ENCODE peak calls at places on chromosomes 3 and 15, in eight cellular contexts. P is left ventricle myocardium inferior, Q is brain microvascular endothelial cell, S is upper lobe of left lung, U is small intestine, Y is NT2/D1, M is ovary, O is cardiac muscle cell. I is an unnamed sample. For H3K27me3 and H3K36me3, the result is how much of the 10 kb centered on the place peaks cover.

GRCh38 chr15:92315144-92315543 is 78.5 kb upstream of the ST8SIA2 start:
- DNase-seq in Q (no peak), O (no peak), U (no peak), S (no peak), M (no peak), Y (no peak), P (no peak), I (no peak)

GRCh38 chr3:160379628-160380214 is 19.3 kb downstream of the IFT80 start:
- DNase-seq in Y (peak), Q (no peak), P (no peak), O (no peak), M (no peak), U (no peak), S (no peak), I (no peak)

GRCh38 chr3:127351775-127352350 is 64.0 kb upstream of the PRR20G start:
- DNase-seq in Q (no peak), U (no peak), S (peak), P (no peak), M (no peak), O (no peak), Y (no peak), I (peak)

GRCh38 chr3:104596551-104596950 is 770.2 kb upstream of the ALCAM start:
- DNase-seq in Y (peak), U (peak), P (no peak), O (peak), M (no peak), Q (peak), S (no peak), I (peak)

GRCh38 chr3:3191675-3192480 is 12.4 kb upstream of the CRBN start:
- DNase-seq in M (no peak), U (peak), S (no peak), O (peak), Y (no peak), P (no peak), Q (peak), I (no peak)

GRCh38 chr3:186241910-186242821 is 119.9 kb downstream of the DGKG start:
- DNase-seq in Q (peak), M (peak), S (peak), P (peak), O (peak), U (peak), Y (peak), I (peak)

GRCh38 chr3:117633207-117633606 is 923.6 kb downstream of the TUSC7 start:
- DNase-seq in U (peak), M (no peak), O (no peak), Q (no peak), P (no peak), S (no peak), Y (no peak), I (no peak)

GRCh38 chr3:73473578-73474448 is 150.9 kb downstream of the PDZRN3 start:
- DNase-seq in P (no peak), U (peak), S (no peak), Y (no peak), O (no peak), M (no peak), Q (no peak), I (no peak)

GRCh38 chr3:7999363-7999762 is 502.3 kb upstream of the LMCD1 start:
- DNase-seq in P (no peak), U (no peak), O (no peak), Y (peak), S (no peak), M (no peak), Q (no peak), I (peak)

GRCh38 chr15:29731865-29732264 is 90.4 kb downstream of the TJP1 start:
- DNase-seq in O (no peak), Y (no peak), S (no peak), Q (no peak), U (no peak), P (no peak), M (no peak), I (no peak)

GRCh38 chr3:113210608-113211369 is 568 bp upstream of the BOC start:
- DNase-seq in U (no peak), Q (no peak), Y (no peak), O (peak), P (no peak), M (peak), S (no peak), I (peak)

GRCh38 chr3:158768361-158768787 is 33.5 kb upstream of the MFSD1 start:
- DNase-seq in O (peak), M (peak), S (no peak), U (peak), P (peak), Q (peak), Y (no peak), I (peak)

GRCh38 chr15:40277472-40277871 is 5.4 kb downstream of the ANKRD63 start:
- DNase-seq in Q (no peak), U (no peak), P (no peak), O (no peak), Y (no peak), M (no peak), S (no peak), I (no peak)

GRCh38 chr15:78242128-78242527 is 7.8 kb upstream of the ACSBG1 start:
- DNase-seq in M (no peak), Y (no peak), O (peak), Q (no peak), P (no peak), U (peak), S (no peak), I (peak)

GRCh38 chr15:94000603-94001002 is 230.8 kb upstream of the MCTP2 start:
- DNase-seq in S (no peak), Y (no peak), M (no peak), O (no peak), Q (no peak), P (no peak), U (no peak), I (no peak)

GRCh38 chr15:49737138-49737537 is 116.3 kb downstream of the DTWD1 start:
- DNase-seq in Y (no peak), P (no peak), M (no peak), S (no peak), O (no peak), Q (no peak), U (no peak), I (no peak)

GRCh38 chr3:50202353-50203112 is 2.5 kb upstream of the SLC38A3 start:
- DNase-seq in P (no peak), Y (no peak), O (no peak), M (no peak), Q (no peak), S (peak), U (no peak), I (no peak)

GRCh38 chr15:60829416-60829815 is 350.5 kb upstream of the ICE2 start:
- DNase-seq in Y (no peak), O (no peak), U (no peak), S (no peak), P (no peak), Q (no peak), M (no peak), I (no peak)

GRCh38 chr3:37992271-37993066 is 1.9 kb downstream of the VILL start:
- DNase-seq in Q (no peak), U (peak), Y (no peak), M (peak), P (no peak), O (no peak), S (no peak), I (peak)

GRCh38 chr15:63374686-63375520 is 6.7 kb downstream of the CA12 start:
- DNase-seq in Y (no peak), P (peak), M (no peak), O (peak), Q (peak), S (no peak), U (no peak), I (peak)

GRCh38 chr3:5331567-5332269 is 144.2 kb downstream of the EDEM1 start:
- DNase-seq in S (no peak), Y (no peak), O (no peak), Q (no peak), U (no peak), P (no peak), M (no peak), I (no peak)

GRCh38 chr3:134376385-134376765 is 2.1 kb upstream of the AMOTL2 start:
- DNase-seq in S (no peak), M (no peak), Q (no peak), Y (no peak), U (no peak), O (no peak), P (no peak), I (no peak)

GRCh38 chr3:151431940-151432339 is 28.9 kb downstream of the IGSF10 start:
- DNase-seq in O (peak), U (no peak), Q (peak), Y (no peak), M (no peak), S (no peak), P (no peak), I (no peak)

GRCh38 chr3:19436746-19437145 is 288.4 kb downstream of the KCNH8 start:
- DNase-seq in P (no peak), U (no peak), Q (no peak), Y (no peak), O (no peak), M (no peak), S (no peak), I (no peak)

GRCh38 chr15:29778382-29778781 is 43.9 kb downstream of the TJP1 start:
- DNase-seq in M (no peak), O (no peak), P (no peak), U (no peak), Q (no peak), Y (no peak), S (no peak), I (no peak)

GRCh38 chr3:108394563-108394962 is 98.2 kb downstream of the HHLA2 start:
- DNase-seq in Y (no peak), Q (no peak), O (no peak), P (no peak), S (no peak), M (no peak), U (no peak), I (no peak)

GRCh38 chr3:185649414-185649813 is 63.3 kb downstream of the SENP2 start:
- DNase-seq in U (no peak), S (peak), O (peak), Y (no peak), P (no peak), Q (peak), M (no peak), I (no peak)

GRCh38 chr3:107928084-107928445 is 162.8 kb downstream of the CD47 start:
- DNase-seq in S (no peak), U (peak), Y (no peak), Q (peak), O (peak), P (no peak), M (no peak), I (no peak)

GRCh38 chr3:99499235-99499798 is 139.1 kb upstream of the COL8A1 start:
- DNase-seq in M (peak), P (no peak), O (peak), S (no peak), Y (peak), Q (peak), U (peak), I (peak)

GRCh38 chr3:127043041-127043641 is 60.2 kb downstream of the PLXNA1 start:
- DNase-seq in Q (no peak), U (no peak), S (peak), Y (no peak), P (no peak), O (no peak), M (peak), I (peak)

GRCh38 chr15:52441846-52442245 is 86.8 kb downstream of the MYO5A start:
- DNase-seq in P (no peak), S (no peak), M (no peak), U (no peak), O (no peak), Q (no peak), Y (no peak), I (no peak)

GRCh38 chr3:109336272-109336957 is 931 bp downstream of the DPPA4 start:
- DNase-seq in O (peak), U (no peak), Q (peak), M (no peak), Y (no peak), S (peak), P (no peak), I (no peak)

GRCh38 chr3:67875858-67876257 is 221.4 kb upstream of the SUCLG2 start:
- DNase-seq in S (no peak), Y (no peak), U (no peak), O (no peak), Q (no peak), M (no peak), P (no peak), I (no peak)

GRCh38 chr15:29857196-29857595 is 34.9 kb upstream of the TJP1 start:
- DNase-seq in M (no peak), P (no peak), U (no peak), Q (no peak), O (no peak), S (no peak), Y (no peak), I (no peak)

GRCh38 chr3:131072099-131072559 is 45.5 kb downstream of the NEK11 start:
- DNase-seq in Y (no peak), P (no peak), O (peak), U (no peak), S (no peak), M (no peak), Q (peak), I (no peak)

GRCh38 chr15:35674873-35675781 is 129.2 kb upstream of the DPH6 start:
- DNase-seq in O (peak), Q (peak), S (no peak), M (no peak), Y (no peak), U (no peak), P (no peak), I (no peak)

GRCh38 chr3:128994173-128994512 is 267 bp upstream of the CFAP92 start:
- DNase-seq in S (no peak), M (no peak), Q (no peak), U (no peak), Y (no peak), P (no peak), O (no peak), I (no peak)

GRCh38 chr3:195081242-195081963 is 189.6 kb downstream of the XXYLT1 start:
- DNase-seq in Y (no peak), M (no peak), O (peak), S (no peak), P (peak), U (no peak), Q (peak), I (no peak)

GRCh38 chr3:193808317-193808716 is 215.3 kb downstream of the OPA1 start:
- DNase-seq in O (no peak), S (no peak), Q (no peak), M (no peak), Y (no peak), P (no peak), U (no peak), I (no peak)
- H3K27me3 ChIP-seq in O (under half), S (under half), Q (half or more), M (under half), Y (under half), P (under half), U (under half), I (under half)

DNA sequence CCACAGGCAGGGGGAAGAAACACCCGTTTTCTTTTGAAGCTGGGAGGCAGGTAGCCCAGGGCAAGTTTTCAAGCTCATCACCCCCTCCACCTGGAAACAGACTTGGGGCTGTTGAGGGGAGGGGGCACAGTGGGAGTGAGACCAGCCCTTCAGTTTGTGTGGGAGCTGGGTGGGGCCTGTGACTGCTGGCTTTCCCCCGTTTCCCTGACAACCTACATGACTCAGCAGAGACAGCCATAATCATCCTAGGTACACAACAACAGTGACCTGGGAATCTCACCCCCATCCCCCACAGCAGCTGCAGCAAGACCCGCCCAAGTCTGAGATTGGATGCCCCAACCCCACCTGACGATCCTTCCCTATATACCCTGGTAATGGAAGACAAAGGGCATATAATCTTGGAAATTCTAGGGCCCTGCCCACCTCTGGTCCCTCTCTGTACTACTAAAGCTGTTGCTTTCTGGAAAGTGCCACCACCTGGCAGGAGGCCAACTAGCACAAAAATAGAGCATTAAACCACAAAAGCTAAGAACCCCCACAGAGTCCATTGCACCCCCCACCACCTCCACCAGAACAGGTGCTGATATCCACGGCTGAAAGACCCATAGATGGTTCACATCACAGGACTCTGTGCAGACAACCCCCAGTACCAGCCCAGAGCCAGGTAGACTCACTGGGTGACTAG is 422.2 kb upstream of the SGO1 start:
- DNase-seq in U (no peak), Q (no peak), S (no peak), M (no peak), Y (peak), P (no peak), O (no peak), I (no peak)
- H3K4me3 ChIP-seq in U (no peak), Q (no peak), S (no peak), M (no peak), Y (no peak), P (no peak), O (no peak), I (no peak)

GRCh38 chr15:70064441-70064840 is 33.3 kb downstream of the TLE3 start:
- DNase-seq in O (no peak), Q (no peak), M (no peak), U (no peak), Y (no peak), S (no peak), P (no peak), I (no peak)
- H3K36me3 ChIP-seq in O (under half), Q (half or more), M (under half), U (under half), Y (half or more), S (half or more), P (half or more), I (under half)

DNA sequence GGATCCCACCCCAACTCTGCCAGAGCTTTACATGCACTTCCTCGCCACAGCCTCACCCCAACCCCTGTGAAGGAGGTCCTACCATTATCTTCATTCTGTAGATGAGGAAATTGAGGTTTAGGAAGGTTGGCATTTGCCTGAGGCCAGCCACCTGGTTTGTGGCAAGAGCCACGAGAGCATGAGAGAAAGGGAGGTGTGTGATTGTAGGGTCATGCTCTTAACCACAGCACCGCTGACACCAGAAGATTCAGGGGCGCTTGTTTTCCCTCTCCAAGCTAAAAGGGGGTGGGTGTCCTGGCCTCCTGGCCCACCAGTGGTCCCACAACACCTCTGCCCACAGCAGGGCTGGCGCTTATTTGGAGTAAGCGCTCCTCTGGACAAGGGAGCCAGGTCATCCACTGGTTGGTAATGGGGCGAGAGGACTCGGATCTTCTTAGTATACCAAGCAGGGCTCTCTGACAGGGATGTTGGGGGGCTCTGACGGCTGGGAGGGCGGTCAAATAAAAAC is 691 bp downstream of the RHCG start:
- DNase-seq in O (no peak), Q (no peak), U (no peak), Y (no peak), P (no peak), M (no peak), S (no peak), I (no peak)
- H3K27me3 ChIP-seq in O (half or more), Q (under half), U (under half), Y (under half), P (half or more), M (under half), S (under half), I (under half)

DNA sequence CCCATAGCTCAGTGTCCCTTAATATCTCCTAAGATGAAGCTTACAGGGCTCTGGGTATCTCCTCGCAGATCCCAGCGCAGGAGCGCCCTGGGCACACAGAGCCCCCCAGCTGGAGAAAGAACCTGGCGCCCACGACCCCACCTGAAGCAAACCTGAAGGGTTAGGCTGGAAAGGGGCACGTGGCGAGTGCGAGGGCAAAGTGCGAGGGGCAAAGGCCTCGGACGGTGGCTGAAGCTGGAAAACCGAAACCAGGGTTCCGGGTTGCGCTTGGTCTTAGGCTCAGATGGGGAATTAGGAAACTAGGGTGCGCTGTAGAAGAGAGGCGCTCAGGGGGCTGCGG is 3.9 kb downstream of the SOX14 start:
- DNase-seq in Y (no peak), U (peak), Q (no peak), O (no peak), P (no peak), S (peak), M (no peak), I (peak)
- H3K4me3 ChIP-seq in Y (no peak), U (peak), Q (peak), O (no peak), P (peak), S (peak), M (no peak), I (peak)

DNA sequence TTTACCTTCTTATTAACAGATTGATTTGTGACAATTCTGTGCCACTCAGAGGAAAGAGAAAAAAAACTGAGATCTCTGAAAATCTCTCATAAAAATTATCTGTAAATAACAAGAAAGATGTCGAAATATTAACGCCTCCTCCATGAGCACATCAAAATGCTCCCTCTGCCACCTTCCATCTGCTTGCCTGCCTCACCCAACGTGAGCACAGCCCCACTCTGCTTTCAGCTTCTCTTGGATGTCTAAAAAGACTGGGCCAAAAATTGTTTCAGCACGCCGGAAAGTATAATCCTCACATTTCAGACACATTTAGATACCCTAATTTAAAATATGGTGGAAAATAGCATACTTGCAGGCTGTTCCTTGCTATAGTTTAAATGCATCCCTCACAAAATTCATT is 57.1 kb downstream of the ERC2 start:
- DNase-seq in M (no peak), Q (no peak), S (no peak), Y (no peak), O (no peak), P (no peak), U (no peak), I (no peak)
- H3K36me3 ChIP-seq in M (under half), Q (under half), S (under half), Y (under half), O (under half), P (under half), U (under half), I (under half)

DNA sequence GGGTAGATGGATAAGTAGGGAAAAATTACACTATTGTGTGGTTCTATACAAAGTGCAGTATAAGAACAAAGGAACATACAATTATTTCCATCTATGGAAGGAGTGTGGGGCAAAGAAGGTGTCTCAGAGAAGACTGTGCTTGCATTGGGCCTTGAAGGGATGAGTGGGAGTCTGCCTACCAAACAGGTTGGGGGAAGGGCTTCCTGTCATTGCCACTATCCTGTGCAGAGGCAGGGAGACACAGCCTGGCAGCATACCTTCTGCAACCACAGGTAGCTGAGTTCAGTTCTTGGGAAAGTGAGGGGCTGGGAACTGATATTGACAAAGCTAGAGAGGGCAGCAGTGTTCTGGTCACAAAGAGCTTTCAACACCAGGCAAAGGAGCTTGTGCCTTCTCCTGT is 3.4 kb downstream of the TIMP4 start:
- DNase-seq in O (no peak), Y (no peak), S (no peak), Q (no peak), U (no peak), P (no peak), M (no peak), I (no peak)
- H3K27me3 ChIP-seq in O (under half), Y (under half), S (under half), Q (under half), U (under half), P (under half), M (under half), I (under half)

I was measured in H7.